ENCODE peak calls at places on chromosomes 12 and 14, in seven cellular contexts. R is cardiac muscle cell, M is left lung, N is Panc1, G is tibial artery, B is H1, F is pancreas. D is an unnamed sample.

GRCh38 chr12:124833693-124834122 is 30.0 kb downstream of the SCARB1 start:
- DNase-seq in R (peak), M (no peak), N (no peak), G (peak), B (peak), F (no peak), D (no peak)

GRCh38 chr14:76473381-76474263 is 97.7 kb downstream of the ESRRB start:
- DNase-seq in R (peak), M (no peak), N (no peak), G (no peak), B (peak), F (no peak), D (no peak)

GRCh38 chr12:88308825-88309224 is 166.7 kb downstream of the TMTC3 start:
- DNase-seq in R (peak), M (no peak), N (no peak), G (no peak), B (no peak), F (no peak), D (no peak)

GRCh38 chr14:55383541-55384140 is 28.0 kb downstream of the ATG14 start:
- DNase-seq in R (peak), M (no peak), N (no peak), G (no peak), B (no peak), F (no peak), D (no peak)

GRCh38 chr12:43332977-43333649 is 218.9 kb downstream of the ADAMTS20 start:
- DNase-seq in R (peak), M (no peak), N (no peak), G (no peak), B (no peak), F (no peak), D (no peak)

GRCh38 chr14:23067847-23068791 is 10.8 kb upstream of the CDH24 start:
- DNase-seq in R (no peak), M (no peak), N (no peak), G (no peak), B (no peak), F (no peak), D (no peak)

GRCh38 chr14:101835566-101835965 is 74.1 kb downstream of the PPP2R5C start:
- DNase-seq in R (no peak), M (no peak), N (no peak), G (no peak), B (no peak), F (no peak), D (no peak)

GRCh38 chr12:57852620-57853509 is 6.3 kb upstream of the CTDSP2 start:
- DNase-seq in R (peak), M (peak), N (no peak), G (peak), B (peak), F (no peak), D (no peak)

GRCh38 chr14:89531661-89532335 is 114.8 kb upstream of the FOXN3 start:
- DNase-seq in R (no peak), M (no peak), N (no peak), G (no peak), B (peak), F (no peak), D (no peak)

GRCh38 chr14:105903971-105904370 is 377.6 kb downstream of the TMEM121 start:
- DNase-seq in R (no peak), M (no peak), N (no peak), G (no peak), B (no peak), F (no peak), D (no peak)

GRCh38 chr14:65791551-65791981 is 379.0 kb downstream of the FUT8 start:
- DNase-seq in R (peak), M (no peak), N (no peak), G (no peak), B (no peak), F (no peak), D (no peak)

GRCh38 chr14:36647417-36647826 is 14.2 kb upstream of the PAX9 start:
- DNase-seq in R (no peak), M (no peak), N (no peak), G (no peak), B (no peak), F (no peak), D (no peak)
- H3K4me3 ChIP-seq in R (peak), M (peak), N (peak), G (peak), B (peak), F (peak), D (peak)

GRCh38 chr14:30225171-30225570 is 297.5 kb upstream of the PRKD1 start:
- DNase-seq in R (peak), M (no peak), N (no peak), G (peak), B (no peak), F (no peak), D (no peak)

GRCh38 chr14:30223966-30224365 is 296.3 kb upstream of the PRKD1 start:
- DNase-seq in R (peak), M (no peak), N (no peak), G (peak), B (no peak), F (peak), D (no peak)

GRCh38 chr14:30227436-30227835 is 299.8 kb upstream of the PRKD1 start:
- DNase-seq in R (peak), M (no peak), N (no peak), G (no peak), B (no peak), F (no peak), D (no peak)

GRCh38 chr14:30230719-30231118 is 303.1 kb upstream of the PRKD1 start:
- DNase-seq in R (no peak), M (no peak), N (no peak), G (no peak), B (no peak), F (no peak), D (no peak)

DNA sequence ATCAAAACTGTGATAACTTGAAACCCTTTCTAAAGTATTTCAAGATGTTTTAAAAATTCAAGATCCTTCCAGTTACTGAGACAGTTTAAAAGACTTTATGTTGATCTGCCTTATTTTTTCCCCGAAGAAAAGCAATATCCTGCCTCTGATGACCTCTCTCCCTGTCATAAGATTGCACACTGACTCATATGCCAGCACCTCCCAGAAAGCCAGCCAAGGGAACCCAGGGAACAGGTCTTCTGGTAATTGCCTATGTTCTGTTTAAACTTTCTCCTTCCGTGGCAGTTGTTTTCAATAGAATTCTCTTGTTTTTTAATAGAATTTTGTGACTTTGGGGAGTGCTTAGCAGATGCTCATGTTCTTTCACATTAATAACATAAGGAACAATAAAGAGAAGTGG is 300.2 kb upstream of the PRKD1 start:
- DNase-seq in R (peak), M (no peak), N (no peak), G (peak), B (no peak), F (no peak), D (no peak)
- H3K27ac ChIP-seq in R (no peak), M (no peak), N (no peak), G (peak), B (no peak), F (no peak), D (no peak)

DNA sequence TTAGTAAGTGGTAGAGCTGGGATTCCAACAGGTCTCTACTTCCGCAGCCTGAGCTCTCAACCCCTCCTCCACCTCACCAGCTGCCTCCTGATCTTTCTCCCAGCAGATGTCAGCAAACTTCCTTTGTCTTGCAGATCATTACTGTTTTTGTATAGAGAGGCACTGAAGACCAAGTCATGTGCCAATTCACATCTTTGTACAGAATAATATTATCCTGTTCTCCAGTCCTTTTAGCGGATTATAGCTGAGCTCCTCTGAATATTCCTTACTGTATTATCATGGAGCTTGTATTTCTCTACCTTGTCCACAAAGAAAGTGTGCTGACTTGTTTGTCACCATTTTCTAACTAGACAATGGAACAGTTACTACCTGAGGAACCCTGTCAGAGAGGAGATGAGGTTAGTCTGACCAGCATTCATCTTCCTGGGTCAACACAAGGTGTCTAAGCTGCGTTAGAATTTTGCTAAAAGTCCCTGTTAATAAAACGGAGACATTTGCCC is 142.3 kb upstream of the ARHGAP5 start:
- DNase-seq in R (peak), M (no peak), N (no peak), G (no peak), B (no peak), F (no peak), D (peak)
- TF ChIP-seq CTCF in R (peak), M (no peak), N (peak), G (no peak), B (peak), F (no peak), D (peak)

GRCh38 chr14:74563233-74563585 is 48.8 kb downstream of the LTBP2 start:
- DNase-seq in R (peak), M (no peak), N (no peak), G (no peak), B (no peak), F (no peak), D (no peak)

GRCh38 chr14:74566174-74567125 is 45.6 kb downstream of the LTBP2 start:
- DNase-seq in R (no peak), M (no peak), N (no peak), G (no peak), B (no peak), F (no peak), D (no peak)

GRCh38 chr14:74563621-74564159 is 48.3 kb downstream of the LTBP2 start:
- DNase-seq in R (no peak), M (no peak), N (no peak), G (no peak), B (no peak), F (no peak), D (no peak)

GRCh38 chr14:74558655-74559054 is 53.4 kb downstream of the LTBP2 start:
- DNase-seq in R (no peak), M (no peak), N (no peak), G (no peak), B (no peak), F (no peak), D (no peak)

GRCh38 chr14:74562515-74563232 is 49.4 kb downstream of the LTBP2 start:
- DNase-seq in R (no peak), M (no peak), N (no peak), G (no peak), B (peak), F (no peak), D (no peak)
- H3K4me3 ChIP-seq in R (no peak), M (no peak), N (no peak), G (no peak), B (no peak), F (no peak), D (no peak)

DNA sequence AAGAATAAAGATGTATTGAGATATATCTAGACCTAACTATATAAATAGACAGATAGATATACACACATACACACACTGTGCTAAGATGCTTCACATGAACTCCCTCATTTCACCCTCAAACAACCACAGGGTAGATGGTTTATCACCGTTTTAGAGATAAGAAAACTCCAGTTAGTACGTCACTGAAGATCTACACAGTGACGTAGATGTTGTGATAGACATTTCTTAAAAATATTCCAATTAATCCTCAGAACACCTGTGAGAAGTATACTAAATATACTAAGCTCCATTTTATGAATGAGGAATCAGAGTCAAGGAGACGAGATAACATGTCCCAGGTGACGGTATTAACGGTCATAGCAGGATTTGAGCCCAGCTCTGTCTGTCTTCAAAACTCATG is 31.5 kb downstream of the CCDC60 start:
- DNase-seq in R (no peak), M (no peak), N (no peak), G (no peak), B (no peak), F (no peak), D (no peak)
- H3K27ac ChIP-seq in R (peak), M (no peak), N (no peak), G (no peak), B (no peak), F (no peak), D (no peak)

DNA sequence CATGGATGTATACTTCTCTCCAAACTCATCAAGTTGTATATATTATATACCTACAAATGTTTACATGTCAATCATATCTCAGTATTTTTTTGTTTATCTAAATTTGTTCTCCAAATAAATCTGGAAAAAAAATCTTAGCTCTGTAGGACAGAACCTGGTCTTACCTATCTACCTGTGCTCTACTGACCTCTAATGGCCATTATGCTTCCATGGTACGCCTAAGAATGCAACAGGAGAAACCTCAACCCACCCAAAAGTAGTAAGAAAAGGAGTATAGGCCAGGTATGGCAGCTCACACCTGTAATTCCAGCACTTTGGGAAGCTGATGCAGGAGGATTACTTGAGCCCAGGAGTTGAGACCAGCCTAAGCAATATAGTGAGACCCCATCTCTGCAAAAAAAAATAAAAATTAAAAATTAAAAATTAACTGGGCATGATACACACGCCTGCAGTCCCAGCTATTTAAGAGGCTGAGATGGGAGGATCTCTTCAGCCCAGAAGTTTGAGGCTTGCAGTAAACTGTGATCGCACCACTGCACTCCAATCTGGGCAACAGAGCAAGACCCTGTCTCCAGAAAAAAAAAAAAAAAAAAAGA is 8.7 kb downstream of the OR11H4 start:
- DNase-seq in R (no peak), M (no peak), N (no peak), G (no peak), B (no peak), F (peak), D (no peak)
- TF ChIP-seq CTCF in R (no peak), M (no peak), N (peak), G (no peak), B (peak), F (peak), D (no peak)

DNA sequence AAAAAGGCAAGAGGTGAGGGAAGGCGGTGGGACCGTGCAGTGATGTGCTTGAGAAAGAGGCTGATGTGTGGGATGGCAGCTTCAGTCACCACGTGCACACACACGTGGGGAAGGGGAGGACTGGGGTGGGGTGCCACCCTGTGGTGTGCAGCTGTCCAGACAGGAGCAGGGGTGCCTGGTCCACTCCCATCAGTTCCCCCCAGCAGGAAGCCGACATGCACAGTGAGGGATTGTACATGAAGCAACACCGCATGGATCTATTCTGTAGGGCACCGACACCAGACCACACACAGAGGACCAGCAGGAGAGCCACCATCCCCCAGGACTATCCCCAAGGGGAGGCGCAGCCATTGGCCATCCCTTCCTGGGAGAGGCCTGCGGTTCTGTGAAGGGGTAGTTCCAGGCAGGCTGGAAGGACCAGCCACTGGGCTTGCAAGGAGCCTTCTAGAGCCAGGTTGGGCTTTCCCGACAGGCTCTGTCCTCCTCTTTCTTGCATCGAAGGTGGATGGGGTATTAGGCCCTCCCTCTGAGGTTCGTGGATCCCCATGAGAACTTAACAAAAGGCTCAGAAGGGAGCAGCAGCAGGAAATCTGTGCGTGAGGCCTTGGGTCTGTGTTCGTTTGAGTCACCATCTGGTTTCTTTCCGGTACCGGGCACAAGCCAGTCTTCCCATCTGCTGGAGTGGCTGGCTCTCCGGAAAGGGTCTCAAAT is 59.7 kb downstream of the PLEKHG3 start:
- DNase-seq in R (peak), M (peak), N (no peak), G (no peak), B (no peak), F (no peak), D (no peak)
- H3K4me3 ChIP-seq in R (no peak), M (no peak), N (no peak), G (no peak), B (peak), F (no peak), D (no peak)

GRCh38 chr12:14774944-14775651 is 28.2 kb downstream of the WBP11 start:
- DNase-seq in R (peak), M (peak), N (no peak), G (peak), B (peak), F (peak), D (peak)

GRCh38 chr12:14773685-14774073 is 29.6 kb downstream of the WBP11 start:
- DNase-seq in R (no peak), M (peak), N (no peak), G (no peak), B (no peak), F (peak), D (no peak)

GRCh38 chr12:14774074-14774943 is 29.0 kb downstream of the WBP11 start:
- DNase-seq in R (peak), M (peak), N (peak), G (peak), B (peak), F (peak), D (peak)

GRCh38 chr12:14771651-14772137 is 31.6 kb downstream of the WBP11 start:
- DNase-seq in R (no peak), M (no peak), N (no peak), G (no peak), B (no peak), F (no peak), D (no peak)

GRCh38 chr12:14772946-14773345 is 30.3 kb downstream of the WBP11 start:
- DNase-seq in R (no peak), M (no peak), N (no peak), G (no peak), B (no peak), F (no peak), D (no peak)
- H3K27ac ChIP-seq in R (no peak), M (no peak), N (peak), G (no peak), B (no peak), F (no peak), D (no peak)

DNA sequence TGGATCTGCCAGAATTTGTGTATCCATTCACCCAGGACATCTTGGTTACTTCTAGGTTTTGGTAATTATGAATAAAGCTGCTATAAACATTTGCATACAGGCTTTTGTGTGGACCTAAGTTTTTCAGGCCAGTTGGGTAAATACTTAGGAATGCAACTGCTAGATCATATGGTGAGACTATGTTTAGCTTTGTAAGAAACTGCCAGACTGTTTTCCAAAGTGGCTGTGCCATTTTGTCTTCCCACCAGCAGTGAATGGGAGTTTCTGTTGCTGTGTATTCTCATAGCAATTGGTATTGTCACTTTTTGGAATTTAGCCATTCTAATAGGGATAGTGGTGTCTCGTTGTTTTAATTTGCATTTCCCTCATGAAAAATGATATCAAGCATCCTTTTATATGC is 133.0 kb downstream of the KIF26A start:
- DNase-seq in R (no peak), M (no peak), N (no peak), G (no peak), B (no peak), F (no peak), D (no peak)
- TF ChIP-seq CTCF in R (no peak), M (no peak), N (no peak), G (no peak), B (no peak), F (no peak), D (no peak)